ENCODE peak calls at places on chromosomes 5 and 9, in seven cellular contexts. V is HCT116; I is CD8-positive, alpha-beta T cell; K is CD4-positive, alpha-beta T cell; Q is NCI-H748 treated with DMSO at 0.1 percent for 48 hours; M is AG20443; X is stimulated activated CD4-positive, alpha-beta T cell treated with anti-CD3 and anti-CD28 coated beads, Interleukin-1b, Interleukin-23, amount 100 ng/mL, for 24 hours. S is an unnamed sample.

GRCh38 chr9:88657893-88658292 is 122.9 kb downstream of the NXNL2 start:
- DNase-seq in M (no peak), K (no peak), Q (no peak), I (no peak), X (no peak), V (no peak), S (no peak)

GRCh38 chr5:35483797-35484196 is 133.9 kb upstream of the SPEF2 start:
- DNase-seq in I (no peak), M (no peak), Q (no peak), K (no peak), V (no peak), X (no peak), S (no peak)

GRCh38 chr5:14263700-14264099 is 120.6 kb downstream of the TRIO start:
- DNase-seq in K (no peak), I (no peak), M (no peak), V (no peak), X (no peak), Q (peak), S (peak)

GRCh38 chr5:10946050-10946449 is 185.0 kb upstream of the DAP start:
- DNase-seq in Q (no peak), X (no peak), V (no peak), K (no peak), I (no peak), M (no peak), S (no peak)

GRCh38 chr5:99379187-99379586 is 450.4 kb upstream of the CHD1 start:
- DNase-seq in I (no peak), K (no peak), M (no peak), Q (no peak), X (no peak), V (no peak), S (no peak)

GRCh38 chr9:100486479-100487176 is 13.7 kb downstream of the TMEFF1 start:
- DNase-seq in I (no peak), Q (no peak), M (no peak), K (no peak), X (no peak), V (no peak), S (no peak)

GRCh38 chr5:16626696-16627264 is 10.0 kb upstream of the RETREG1 start:
- DNase-seq in X (no peak), M (peak), V (no peak), I (no peak), Q (no peak), K (no peak), S (no peak)

GRCh38 chr5:175689147-175689991 is 31.5 kb downstream of the HRH2 start:
- DNase-seq in Q (no peak), I (no peak), K (no peak), M (no peak), V (no peak), X (no peak), S (no peak)

GRCh38 chr5:123868267-123868666 is 356.3 kb downstream of the CSNK1G3 start:
- DNase-seq in K (no peak), Q (no peak), V (no peak), I (no peak), X (no peak), M (no peak), S (no peak)

GRCh38 chr5:58497956-58498942 is 7.0 kb downstream of the GAPT start:
- DNase-seq in Q (peak), K (no peak), M (peak), X (no peak), I (no peak), V (peak), S (no peak)

GRCh38 chr9:91727316-91727861 is 222.6 kb downstream of the ROR2 start:
- DNase-seq in M (peak), I (peak), Q (peak), V (peak), X (no peak), K (no peak), S (no peak)

GRCh38 chr9:8895498-8896224 is 1096.1 kb upstream of the DMAC1 start:
- DNase-seq in X (no peak), V (no peak), M (no peak), K (no peak), I (no peak), Q (peak), S (no peak)